ENCODE peak calls at places on chromosomes 3 and 15, in ten cellular contexts. E, U, H, A, S, Y, M, I, D and J are unnamed samples.

GRCh38 chr3:72629191-72629611 is 219.0 kb downstream of the SHQ1 start:
- DNase-seq in U (no peak), H (no peak), D (no peak), S (no peak), I (no peak), M (no peak), E (no peak), A (no peak), Y (no peak), J (no peak)

GRCh38 chr3:37741644-37742043 is 120.0 kb upstream of the CTDSPL start:
- DNase-seq in D (no peak), Y (no peak), M (peak), A (peak), H (no peak), E (peak), U (peak), I (no peak), S (no peak), J (peak)

GRCh38 chr3:129577356-129577755 is 29.1 kb downstream of the PLXND1 start:
- DNase-seq in M (peak), A (peak), H (no peak), U (no peak), E (no peak), S (no peak), I (no peak), D (no peak), Y (no peak), J (peak)

GRCh38 chr3:25664066-25664809 is 469 bp downstream of the TOP2B start:
- DNase-seq in M (peak), D (peak), H (peak), U (no peak), S (no peak), Y (peak), E (peak), I (peak), A (peak), J (peak)

GRCh38 chr3:37375184-37376120 is 201.1 kb upstream of the LRRFIP2 start:
- DNase-seq in H (no peak), A (no peak), S (no peak), D (no peak), M (no peak), E (no peak), U (no peak), I (no peak), Y (no peak), J (no peak)

GRCh38 chr3:169699070-169699469 is 35.6 kb upstream of the MECOM start:
- DNase-seq in A (no peak), H (no peak), E (no peak), D (no peak), I (no peak), M (no peak), Y (no peak), S (no peak), U (peak), J (no peak)

GRCh38 chr3:139677341-139678155 is at the start of gene NMNAT3:
- DNase-seq in S (no peak), H (peak), U (peak), E (peak), A (peak), D (peak), I (peak), Y (peak), M (peak), J (peak)

GRCh38 chr3:11624161-11624560 is 19.6 kb downstream of the VGLL4 start:
- DNase-seq in U (peak), S (no peak), I (no peak), H (no peak), M (no peak), E (no peak), A (no peak), Y (no peak), D (no peak), J (no peak)

GRCh38 chr3:38457111-38458003 is 3.7 kb downstream of the ACVR2B start:
- DNase-seq in H (no peak), U (peak), M (peak), Y (no peak), E (no peak), A (no peak), I (peak), S (no peak), D (no peak), J (no peak)

GRCh38 chr3:37457392-37458065 is 283.1 kb upstream of the LRRFIP2 start:
- DNase-seq in M (no peak), A (no peak), Y (no peak), H (no peak), S (no peak), D (no peak), I (no peak), U (peak), E (no peak), J (no peak)

DNA sequence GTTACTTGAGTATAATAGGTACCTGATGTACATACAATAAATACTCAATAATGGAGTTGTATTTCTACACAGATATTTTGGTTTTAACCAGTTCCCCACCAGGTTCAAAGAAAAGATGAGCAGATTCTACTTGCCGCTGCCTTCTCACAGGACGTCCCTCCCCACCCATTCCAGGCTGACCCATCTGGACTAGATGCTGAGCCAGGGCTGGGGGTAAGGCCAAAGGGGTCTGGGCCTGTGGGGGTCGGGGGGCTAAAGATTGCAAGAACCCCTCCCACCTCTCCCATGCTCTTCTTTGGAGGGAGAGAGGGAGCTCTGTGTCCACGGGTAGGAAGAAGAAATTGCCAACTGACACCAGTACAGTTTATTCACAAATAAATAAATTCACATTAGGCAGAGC is 1.5 kb downstream of the MESP1 start:
- DNase-seq in A (no peak), S (no peak), Y (no peak), D (no peak), U (no peak), M (no peak), E (no peak), I (no peak), H (no peak), J (no peak)
- H3K4me3 ChIP-seq in A (no peak), S (no peak), Y (peak), D (peak), U (no peak), M (no peak), E (peak), I (no peak), H (no peak), J (no peak)

GRCh38 chr15:43266834-43267233 is at the start of gene TGM5:
- DNase-seq in D (no peak), Y (no peak), M (peak), A (peak), U (no peak), E (no peak), I (no peak), S (no peak), H (no peak), J (no peak)

GRCh38 chr15:43270113-43270665 is 3.5 kb upstream of the TGM5 start:
- DNase-seq in A (no peak), S (no peak), H (no peak), I (no peak), M (no peak), D (no peak), Y (no peak), E (no peak), U (no peak), J (no peak)

GRCh38 chr15:43266386-43266785 is 342 bp downstream of the TGM5 start:
- DNase-seq in E (no peak), I (no peak), M (no peak), Y (no peak), D (no peak), H (no peak), U (no peak), S (no peak), A (no peak), J (no peak)

GRCh38 chr15:43267439-43267838 is 711 bp upstream of the TGM5 start:
- DNase-seq in U (no peak), M (no peak), A (no peak), D (no peak), Y (no peak), I (no peak), E (no peak), H (no peak), S (no peak), J (no peak)

DNA sequence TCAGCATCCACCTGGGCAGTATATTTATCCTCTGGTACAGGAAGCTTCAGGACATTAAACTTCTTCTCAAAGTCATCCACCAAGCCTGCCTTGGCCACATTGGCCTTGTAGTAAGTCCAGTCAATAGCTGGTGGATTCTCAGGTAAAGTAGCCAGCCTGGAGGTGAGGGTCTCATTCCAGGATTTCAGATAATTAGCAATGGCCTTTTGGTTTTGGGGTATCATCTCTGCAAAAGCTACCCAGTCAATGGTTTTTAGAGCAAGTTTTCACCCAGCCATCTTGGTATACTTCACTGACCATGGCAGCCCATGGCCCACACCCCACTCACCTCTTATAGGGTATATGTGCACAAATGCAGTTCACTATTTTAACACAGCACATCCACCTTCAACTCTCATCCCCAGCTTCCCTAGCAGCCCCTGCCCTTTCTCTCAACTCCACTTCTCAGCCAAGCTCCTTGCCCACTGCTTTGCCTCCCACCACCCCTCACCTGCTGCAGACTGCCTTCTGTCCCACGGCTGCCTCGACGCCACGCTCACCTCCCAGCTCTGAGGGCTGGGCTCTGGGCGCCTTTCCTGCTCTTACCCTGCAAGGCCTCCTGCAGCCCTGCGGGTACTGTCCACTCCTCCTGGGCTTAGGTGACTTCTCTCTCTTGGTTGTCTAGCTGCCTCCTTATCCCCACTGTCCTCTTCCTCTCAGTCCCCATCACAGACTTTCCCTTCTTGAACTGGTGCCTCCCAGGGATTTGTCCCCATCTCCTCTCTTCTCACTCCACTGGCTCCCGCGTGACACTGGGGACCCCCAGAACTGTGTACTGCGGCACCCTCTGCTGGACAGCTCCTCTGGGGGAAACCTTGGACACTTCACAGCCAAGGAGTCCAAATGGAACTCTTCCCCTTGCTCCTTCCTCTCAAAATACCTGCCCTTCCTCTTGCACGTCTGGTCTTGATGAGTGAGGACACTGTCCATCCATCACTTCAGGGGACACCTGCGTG is 1.7 kb upstream of the TGM5 start:
- DNase-seq in S (no peak), I (peak), U (no peak), D (no peak), E (no peak), Y (no peak), A (no peak), M (no peak), H (no peak), J (peak)
- TF ChIP-seq CTCF in S (peak), I (peak), U (no peak), D (no peak), E (no peak), Y (no peak), A (no peak), M (no peak), H (no peak), J (peak)

GRCh38 chr15:43516185-43516584 is 1.2 kb upstream of the MAP1A start:
- DNase-seq in E (no peak), D (no peak), Y (no peak), H (peak), I (no peak), A (peak), M (no peak), S (no peak), U (peak), J (no peak)

GRCh38 chr15:43513550-43513949 is 3.9 kb upstream of the MAP1A start:
- DNase-seq in U (peak), Y (no peak), A (no peak), M (no peak), H (no peak), D (no peak), S (no peak), I (no peak), E (no peak), J (no peak)

GRCh38 chr15:43515731-43516130 is 1.7 kb upstream of the MAP1A start:
- DNase-seq in E (no peak), I (no peak), D (no peak), A (no peak), S (no peak), H (no peak), M (no peak), Y (no peak), U (no peak), J (no peak)

GRCh38 chr15:43516801-43517353 is 531 bp upstream of the MAP1A start:
- DNase-seq in Y (no peak), D (no peak), I (peak), A (no peak), U (peak), S (no peak), E (no peak), H (no peak), M (no peak), J (peak)

DNA sequence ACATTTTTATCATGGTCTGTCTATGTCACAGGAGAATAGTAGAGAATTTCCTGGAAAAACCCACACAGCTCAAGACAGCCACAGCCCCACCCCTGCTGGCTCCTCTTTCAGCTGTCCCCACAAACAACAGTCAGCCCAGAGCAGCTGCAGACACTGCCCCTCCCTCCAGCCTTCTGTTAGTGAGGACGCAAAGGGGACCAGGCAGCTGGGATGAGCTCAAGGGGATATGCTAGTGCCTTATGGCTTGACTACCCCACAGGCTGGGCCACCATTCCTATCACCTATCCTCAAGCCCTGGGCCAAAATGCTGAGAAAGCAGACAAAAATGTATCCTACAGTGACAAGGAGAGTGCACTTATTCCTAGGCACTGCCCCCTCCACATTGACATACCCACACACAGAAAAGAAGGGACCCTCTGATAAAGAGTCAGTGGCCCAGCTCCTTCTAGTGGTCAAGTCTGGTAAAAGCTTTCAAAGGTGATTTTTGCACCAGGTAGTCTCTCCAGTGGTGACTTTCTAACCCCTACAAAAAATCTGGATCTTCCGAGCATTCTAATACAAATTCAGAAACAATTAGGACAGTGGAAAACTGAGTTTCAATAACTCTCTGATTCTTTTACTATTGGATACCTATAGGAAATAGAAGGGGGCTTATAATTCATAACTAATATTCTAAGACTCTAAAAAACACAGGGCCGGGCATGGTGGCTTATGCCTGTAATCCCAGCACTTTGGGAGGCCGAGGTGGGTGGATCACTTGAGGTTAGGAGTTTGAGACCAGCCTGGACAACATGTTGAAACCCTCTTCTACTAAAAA is 3.0 kb upstream of the MAP1A start:
- DNase-seq in U (peak), E (no peak), S (no peak), Y (no peak), A (peak), I (no peak), M (no peak), H (no peak), D (no peak), J (peak)
- H3K4me3 ChIP-seq in U (no peak), E (no peak), S (no peak), Y (no peak), A (no peak), I (no peak), M (no peak), H (no peak), D (no peak), J (no peak)

DNA sequence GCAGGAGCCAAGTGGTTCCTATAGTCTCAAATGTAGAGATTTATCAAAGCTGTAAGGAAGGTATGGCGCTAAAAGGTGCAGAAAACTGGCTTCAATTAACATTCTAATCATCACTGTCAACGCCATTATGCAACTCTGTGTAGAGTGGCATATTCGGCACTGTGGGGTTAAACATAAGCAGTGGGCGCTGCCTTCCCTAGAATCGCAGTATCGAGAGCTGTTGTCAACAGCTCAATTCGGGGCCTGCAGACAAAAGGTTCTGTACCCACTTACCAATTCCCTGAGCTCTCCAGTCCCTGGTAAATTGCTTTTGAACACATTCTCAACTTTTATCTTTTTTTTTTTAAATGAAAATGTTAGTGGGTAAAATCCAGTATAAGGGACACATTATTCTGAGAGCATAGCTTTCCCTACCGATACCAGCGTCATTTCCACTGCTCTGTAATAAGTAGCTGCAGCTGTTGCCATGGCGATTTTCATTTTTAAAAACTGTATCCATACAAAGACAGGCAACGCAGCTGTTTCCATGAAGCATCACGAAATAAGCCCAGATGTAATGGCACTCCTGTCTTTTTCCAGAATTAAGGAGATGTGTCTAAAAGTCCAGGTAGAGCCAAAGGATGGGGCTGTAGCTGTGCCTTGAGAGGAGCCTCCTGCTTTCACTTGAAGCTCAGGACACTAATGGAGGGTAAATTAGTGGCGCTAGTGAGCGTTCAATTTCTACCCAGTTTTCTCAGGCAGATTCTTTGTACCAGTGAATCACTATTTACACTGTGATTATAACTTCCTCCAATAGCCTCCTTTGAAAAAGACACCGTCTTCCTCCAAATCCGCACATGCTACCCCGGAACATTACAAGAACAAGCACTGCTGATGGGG is 250.3 kb downstream of the SLC9A9 start:
- DNase-seq in M (no peak), I (peak), Y (no peak), A (no peak), D (no peak), U (no peak), S (no peak), E (no peak), H (no peak), J (no peak)
- TF ChIP-seq CTCF in M (no peak), I (no peak), Y (no peak), A (no peak), D (no peak), U (no peak), S (no peak), E (no peak), H (no peak), J (no peak)

GRCh38 chr3:56302417-56302816 is 165.8 kb downstream of the ERC2 start:
- DNase-seq in M (no peak), A (no peak), Y (no peak), H (no peak), D (no peak), I (no peak), S (no peak), E (no peak), U (no peak), J (no peak)
- H3K4me3 ChIP-seq in M (no peak), A (no peak), Y (no peak), H (no peak), D (no peak), I (no peak), S (no peak), E (no peak), U (no peak), J (no peak)

GRCh38 chr3:55609230-55610100 is 122.4 kb upstream of the WNT5A start:
- DNase-seq in H (no peak), M (no peak), I (no peak), S (no peak), Y (no peak), E (no peak), D (no peak), A (no peak), U (no peak), J (peak)
- TF ChIP-seq CTCF in H (no peak), M (no peak), I (no peak), S (no peak), Y (no peak), E (no peak), D (no peak), A (no peak), U (peak), J (peak)

GRCh38 chr3:98532275-98532637 is 478 bp downstream of the GPR15 start:
- DNase-seq in A (no peak), H (no peak), M (no peak), E (no peak), D (no peak), U (no peak), S (no peak), Y (no peak), I (no peak), J (no peak)
- H3K4me3 ChIP-seq in A (no peak), H (no peak), M (no peak), E (no peak), D (peak), U (no peak), S (no peak), Y (no peak), I (no peak), J (no peak)

GRCh38 chr3:127791221-127791913 is 30.9 kb downstream of the MGLL start:
- DNase-seq in U (peak), E (peak), D (no peak), H (no peak), Y (no peak), S (no peak), I (peak), A (no peak), M (no peak), J (peak)
- TF ChIP-seq CTCF in U (peak), E (no peak), D (peak), H (no peak), Y (no peak), S (peak), I (peak), A (no peak), M (no peak), J (peak)